ENCODE peak calls at places on chromosomes 4 and X, in five cellular contexts. T is fibroblast of pulmonary artery, O is fibroblast of villous mesenchyme, W is AG09309, I is upper lobe of right lung. R is an unnamed sample.

GRCh38 chr4:76951333-76952033 is 1.9 kb downstream of the SEPTIN11 start:
- DNase-seq in T (peak; percentile 39), O (peak; percentile 61), W (no peak), I (no peak), R (no peak)

GRCh38 chr4:8200302-8200975 is 1.3 kb downstream of the SH3TC1 start:
- DNase-seq in T (peak; percentile 44), O (peak; percentile 86), W (no peak), I (peak; percentile 88), R (no peak)

GRCh38 chrX:13837290-13837745 is 20.4 kb upstream of the GPM6B start:
- DNase-seq in T (no peak), O (no peak), W (no peak), I (no peak), R (no peak)

GRCh38 chr4:27364509-27364908 is 503.9 kb downstream of the STIM2 start:
- DNase-seq in T (no peak), O (no peak), W (no peak), I (no peak), R (no peak)

GRCh38 chr4:170008376-170008775 is 17.8 kb downstream of the MFAP3L start:
- DNase-seq in T (no peak), O (no peak), W (no peak), I (no peak), R (no peak)

GRCh38 chrX:27555514-27555913 is 34.6 kb upstream of the DCAF8L2 start:
- DNase-seq in T (peak; percentile 71), O (peak; percentile 35), W (no peak), I (no peak), R (no peak)

GRCh38 chr4:125313497-125313896 is 1.3 kb upstream of the FAT4 start:
- DNase-seq in T (peak; percentile 96), O (peak; percentile 92), W (peak; percentile 75), I (no peak), R (no peak)

GRCh38 chr4:159946983-159947645 is 844.2 kb downstream of the RAPGEF2 start:
- DNase-seq in T (peak; percentile 75), O (peak; percentile 51), W (peak; percentile 32), I (no peak), R (peak; percentile 29)

GRCh38 chrX:48045410-48046311 is 25.8 kb downstream of the ZNF630 start:
- DNase-seq in T (peak; percentile 91), O (peak; percentile 93), W (peak; percentile 5), I (no peak), R (no peak)

GRCh38 chrX:78092296-78092695 is 11.8 kb upstream of the PGK1 start:
- DNase-seq in T (peak; percentile 67), O (peak; percentile 51), W (no peak), I (no peak), R (no peak)

GRCh38 chr4:105966046-105966445 is 70.8 kb downstream of the NPNT start:
- DNase-seq in T (peak; percentile 63), O (peak; percentile 80), W (peak; percentile 82), I (no peak), R (no peak)

GRCh38 chrX:116276191-116276700 is 105.7 kb downstream of the AGTR2 start:
- DNase-seq in T (no peak), O (no peak), W (no peak), I (no peak), R (no peak)

GRCh38 chr4:7044415-7044930 is 1.3 kb downstream of the TADA2B start:
- DNase-seq in T (no peak), O (peak; percentile 13), W (no peak), I (no peak), R (no peak)

GRCh38 chr4:48483777-48484493 is 792 bp downstream of the SLC10A4 start:
- DNase-seq in T (no peak), O (no peak), W (no peak), I (peak; percentile 70), R (no peak)

GRCh38 chr4:3442460-3442958 is 741 bp downstream of the HGFAC start:
- DNase-seq in T (no peak), O (no peak), W (no peak), I (no peak), R (no peak)

GRCh38 chr4:38566811-38567398 is 97.1 kb upstream of the KLF3 start:
- DNase-seq in T (no peak), O (no peak), W (no peak), I (no peak), R (no peak)

GRCh38 chrX:47384502-47384901 is 14.1 kb downstream of the ZNF157 start:
- DNase-seq in T (peak; percentile 72), O (peak; percentile 66), W (peak; percentile 7), I (no peak), R (no peak)

GRCh38 chrX:1418901-1419544 is 27.1 kb upstream of the SLC25A6 start:
- DNase-seq in T (no peak), O (no peak), W (no peak), I (peak; percentile 62), R (no peak)

GRCh38 chr4:2058264-2059033 is 678 bp upstream of the NAT8L start:
- DNase-seq in T (no peak), O (no peak), W (no peak), I (no peak), R (no peak)

GRCh38 chr4:38723726-38724506 is 58.9 kb downstream of the TLR10 start:
- DNase-seq in T (peak; percentile 56), O (peak; percentile 21), W (no peak), I (no peak), R (no peak)

GRCh38 chr4:39205476-39205875 is 23.1 kb downstream of the WDR19 start:
- DNase-seq in T (no peak), O (peak; percentile 66), W (no peak), I (no peak), R (no peak)

GRCh38 chr4:110245567-110245966 is 47.2 kb upstream of the ELOVL6 start:
- DNase-seq in T (peak; percentile 23), O (peak; percentile 54), W (no peak), I (no peak), R (no peak)

GRCh38 chr4:13892739-13893105 is 265.2 kb upstream of the BOD1L1 start:
- DNase-seq in T (peak; percentile 75), O (no peak), W (no peak), I (no peak), R (no peak)

DNA sequence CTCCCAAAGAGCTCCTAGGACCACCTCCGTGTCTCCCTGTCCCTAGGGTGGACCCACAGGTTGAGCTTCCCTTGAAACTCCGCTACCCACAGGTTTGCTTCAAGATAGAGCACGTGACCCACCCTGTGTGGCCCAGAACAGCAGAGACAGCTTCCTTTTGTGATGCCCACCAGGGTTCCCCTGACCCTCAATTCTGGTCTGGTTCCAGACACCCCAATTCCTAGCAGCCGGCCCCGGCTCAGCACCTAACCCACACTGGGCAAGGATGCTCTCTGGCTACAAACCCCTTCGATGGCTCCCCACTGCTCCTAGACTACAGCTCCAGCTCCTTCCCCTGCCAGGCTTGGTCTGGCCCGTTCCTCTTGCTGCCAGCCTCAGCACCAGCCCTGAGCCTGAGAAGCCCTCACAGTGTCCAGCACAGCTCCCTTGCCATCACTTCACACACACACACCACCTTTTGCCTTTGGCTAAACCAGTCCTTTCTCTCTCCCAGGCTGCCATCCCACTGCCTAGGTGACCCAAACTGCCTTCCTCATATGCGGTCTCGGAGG is 6.3 kb downstream of the PNCK start:
- DNase-seq in T (no peak), O (no peak), W (no peak), I (no peak), R (no peak)
- H3K4me3 ChIP-seq in T (no peak overlapping the region), O (no peak overlapping the region), W (peak overlapping the region; percentile 31), I (no peak overlapping the region), R (peak overlapping the region; percentile 14)

DNA sequence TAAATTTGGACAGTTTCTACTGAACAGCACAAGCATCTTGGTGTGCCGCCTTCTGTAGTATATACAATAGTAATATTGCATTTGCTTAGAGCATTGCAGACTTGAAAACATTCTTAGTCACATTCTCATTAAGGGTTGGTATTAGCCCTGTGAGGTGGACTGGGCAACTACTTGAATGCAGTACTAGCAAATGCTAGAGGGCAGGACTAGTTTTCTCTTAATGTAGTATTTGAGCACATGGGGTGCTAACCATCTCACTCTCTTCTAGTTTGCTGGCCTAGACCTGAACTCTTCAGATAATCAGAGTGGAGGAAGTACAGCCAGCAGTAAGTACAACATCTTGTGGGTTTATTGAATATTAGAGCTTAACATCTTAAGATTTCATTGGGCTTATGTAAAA is 3.2 kb downstream of the DDX3X start:
- DNase-seq in T (no peak), O (no peak), W (no peak), I (no peak), R (no peak)
- H3K4me3 ChIP-seq in T (peak overlapping the region; percentile 90), O (peak overlapping the region; percentile 96), W (no peak overlapping the region), I (peak overlapping the region; percentile 59), R (peak overlapping the region; percentile 94)

DNA sequence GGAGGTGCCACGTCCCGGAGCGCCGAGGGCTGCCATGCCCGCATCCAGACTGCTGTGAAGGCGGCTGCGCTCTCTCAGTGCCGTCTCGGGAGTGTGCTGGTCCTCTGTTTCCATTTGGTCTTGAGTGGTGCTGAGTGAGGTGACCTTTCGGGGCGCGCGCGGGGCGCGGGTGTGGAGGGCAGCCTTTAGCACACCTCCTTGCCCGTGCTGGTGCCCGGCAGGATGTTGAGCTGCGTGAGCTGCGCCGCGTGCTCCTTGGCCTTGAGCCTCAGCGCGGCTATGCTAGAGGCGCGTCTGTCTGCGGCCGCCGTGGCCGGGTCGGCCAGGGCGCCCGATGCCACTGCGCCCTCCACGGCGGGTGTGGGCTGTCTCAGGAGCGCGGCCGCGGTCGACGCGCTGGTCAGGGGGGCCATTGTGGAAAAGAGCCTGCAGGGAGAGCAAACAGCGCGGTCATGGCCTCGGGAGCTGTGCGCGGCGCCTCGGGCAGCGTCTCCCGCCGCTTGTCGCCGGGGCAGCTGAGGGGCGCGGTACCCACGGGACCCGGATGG is 11.2 kb downstream of the ARX start:
- DNase-seq in T (no peak), O (no peak), W (no peak), I (no peak), R (no peak)
- H3K4me3 ChIP-seq in T (no peak overlapping the region), O (no peak overlapping the region), W (no peak overlapping the region), I (no peak overlapping the region), R (no peak overlapping the region)

GRCh38 chrX:86210772-86211171 is 62.5 kb downstream of the DACH2 start:
- DNase-seq in T (no peak), O (no peak), W (no peak), I (no peak), R (no peak)
- H3K4me3 ChIP-seq in T (no peak overlapping the region), O (no peak overlapping the region), W (no peak overlapping the region), I (no peak overlapping the region), R (no peak overlapping the region)